ENCODE peak calls at places on chromosomes 5 and 9, in four cellular contexts. F is midbrain, U is stomach, T is HuH-7. J is an unnamed sample.

GRCh38 chr5:19240150-19240549 is 747.9 kb downstream of the CDH18 start:
- DNase-seq in F (no peak), U (no peak), T (no peak), J (no peak)

GRCh38 chr5:172868436-172868923 is 34.4 kb downstream of the ERGIC1 start:
- DNase-seq in F (no peak), U (no peak), T (no peak), J (no peak)

GRCh38 chr5:139422307-139422893 is 16.9 kb downstream of the DNAJC18 start:
- DNase-seq in F (peak), U (no peak), T (peak), J (peak)

GRCh38 chr9:127311239-127311741 is 46.7 kb downstream of the GARNL3 start:
- DNase-seq in F (no peak), U (peak), T (no peak), J (peak)

GRCh38 chr9:98809311-98810105 is 2.0 kb downstream of the GALNT12 start:
- DNase-seq in F (no peak), U (no peak), T (no peak), J (no peak)

GRCh38 chr5:15008476-15008875 is 136.9 kb upstream of the ANKH start:
- DNase-seq in F (no peak), U (peak), T (peak), J (peak)

GRCh38 chr5:1952456-1953099 is 69.9 kb upstream of the IRX4 start:
- DNase-seq in F (no peak), U (no peak), T (no peak), J (no peak)

GRCh38 chr5:101160002-101160401 is 256.9 kb upstream of the ST8SIA4 start:
- DNase-seq in F (peak), U (no peak), T (no peak), J (no peak)

GRCh38 chr9:5288591-5288990 is 15.9 kb downstream of the RLN2 start:
- DNase-seq in F (no peak), U (no peak), T (no peak), J (no peak)

GRCh38 chr9:107020040-107020530 is 157.1 kb downstream of the ZNF462 start:
- DNase-seq in F (no peak), U (no peak), T (no peak), J (peak)

GRCh38 chr5:10621837-10622236 is 58.0 kb downstream of the ANKRD33B start:
- DNase-seq in F (no peak), U (no peak), T (no peak), J (no peak)

GRCh38 chr9:97430316-97430715 is 18.4 kb downstream of the TDRD7 start:
- DNase-seq in F (no peak), U (no peak), T (no peak), J (no peak)

GRCh38 chr5:55855509-55855908 is 4.4 kb downstream of the IL31RA start:
- DNase-seq in F (no peak), U (no peak), T (no peak), J (no peak)

GRCh38 chr5:17317499-17317898 is 100.1 kb downstream of the BASP1 start:
- DNase-seq in F (no peak), U (no peak), T (no peak), J (peak)

GRCh38 chr5:74801941-74802340 is 34.9 kb downstream of the NSA2 start:
- DNase-seq in F (no peak), U (no peak), T (no peak), J (no peak)

GRCh38 chr5:177457239-177458121 is 10.9 kb downstream of the PRR7 start:
- DNase-seq in F (peak), U (peak), T (peak), J (peak)

GRCh38 chr9:118522093-118523028 is 818.2 kb downstream of the TLR4 start:
- DNase-seq in F (peak), U (no peak), T (peak), J (no peak)

GRCh38 chr5:150213530-150213929 is 23.7 kb downstream of the SLC6A7 start:
- DNase-seq in F (no peak), U (no peak), T (no peak), J (no peak)

GRCh38 chr5:71922584-71923106 is 184.6 kb upstream of the MAP1B start:
- DNase-seq in F (no peak), U (no peak), T (no peak), J (peak)

GRCh38 chr5:35229076-35230042 is 928 bp downstream of the PRLR start:
- DNase-seq in F (no peak), U (peak), T (peak), J (no peak)

GRCh38 chr5:67095346-67095871 is 101.2 kb downstream of the CD180 start:
- DNase-seq in F (peak), U (peak), T (peak), J (peak)

GRCh38 chr5:39578887-39579497 is 154.2 kb upstream of the DAB2 start:
- DNase-seq in F (no peak), U (no peak), T (no peak), J (no peak)

GRCh38 chr5:103525366-103525765 is 37.2 kb downstream of the NUDT12 start:
- DNase-seq in F (no peak), U (no peak), T (no peak), J (no peak)

GRCh38 chr9:14027114-14027812 is 286.7 kb downstream of the NFIB start:
- DNase-seq in F (no peak), U (peak), T (no peak), J (no peak)

GRCh38 chr5:125897068-125897467 is 526.1 kb upstream of the GRAMD2B start:
- DNase-seq in F (no peak), U (no peak), T (no peak), J (no peak)

J was measured in SJSA1.